ENCODE peak calls at places on chromosomes 1 and 21, in seven cellular contexts. Y, L, E, C, P, A and H are unnamed samples.

GRCh38 chr1:111222308-111223125 is 5.0 kb upstream of the CHI3L2 start:
- DNase-seq in Y (peak; percentile 46), L (peak; percentile 91), E (peak; percentile 85), C (peak; percentile 70), P (peak; percentile 88), A (peak; percentile 81), H (peak; percentile 62)

GRCh38 chr1:17007121-17007520 is 4.6 kb downstream of the ATP13A2 start:
- DNase-seq in Y (no peak), L (no peak), E (peak; percentile 12), C (no peak), P (no peak), A (no peak), H (no peak)

GRCh38 chr1:50471967-50472366 is 48.7 kb upstream of the DMRTA2 start:
- DNase-seq in Y (no peak), L (no peak), E (no peak), C (no peak), P (no peak), A (no peak), H (no peak)

GRCh38 chr1:21898326-21899155 is 38.6 kb downstream of the HSPG2 start:
- DNase-seq in Y (no peak), L (no peak), E (no peak), C (no peak), P (no peak), A (no peak), H (peak; percentile 26)

GRCh38 chr1:11156441-11156840 is 32.7 kb upstream of the ANGPTL7 start:
- DNase-seq in Y (no peak), L (no peak), E (no peak), C (no peak), P (no peak), A (no peak), H (no peak)

GRCh38 chr21:44760376-44760775 is 41.2 kb downstream of the UBE2G2 start:
- DNase-seq in Y (no peak), L (no peak), E (no peak), C (no peak), P (no peak), A (no peak), H (no peak)

GRCh38 chr21:41570791-41571355 is 62.9 kb upstream of the TMPRSS2 start:
- DNase-seq in Y (no peak), L (no peak), E (no peak), C (no peak), P (no peak), A (peak; percentile 62), H (no peak)

GRCh38 chr21:14229399-14229798 is 13.4 kb downstream of the RBM11 start:
- DNase-seq in Y (no peak), L (no peak), E (no peak), C (no peak), P (no peak), A (no peak), H (no peak)

GRCh38 chr21:41783476-41784150 is 16.8 kb upstream of the RIPK4 start:
- DNase-seq in Y (no peak), L (peak; percentile 38), E (no peak), C (peak; percentile 79), P (peak; percentile 96), A (no peak), H (no peak)

GRCh38 chr1:5953386-5953785 is 38.8 kb downstream of the NPHP4 start:
- DNase-seq in Y (no peak), L (no peak), E (no peak), C (no peak), P (no peak), A (no peak), H (no peak)

GRCh38 chr1:5951846-5952410 is 40.3 kb downstream of the NPHP4 start:
- DNase-seq in Y (no peak), L (no peak), E (no peak), C (no peak), P (no peak), A (no peak), H (no peak)

GRCh38 chr1:5955479-5955977 is 36.7 kb downstream of the NPHP4 start:
- DNase-seq in Y (no peak), L (no peak), E (no peak), C (no peak), P (no peak), A (no peak), H (peak; percentile 100)

GRCh38 chr1:5956022-5956830 is 36.0 kb downstream of the NPHP4 start:
- DNase-seq in Y (no peak), L (no peak), E (no peak), C (no peak), P (no peak), A (no peak), H (no peak)

DNA sequence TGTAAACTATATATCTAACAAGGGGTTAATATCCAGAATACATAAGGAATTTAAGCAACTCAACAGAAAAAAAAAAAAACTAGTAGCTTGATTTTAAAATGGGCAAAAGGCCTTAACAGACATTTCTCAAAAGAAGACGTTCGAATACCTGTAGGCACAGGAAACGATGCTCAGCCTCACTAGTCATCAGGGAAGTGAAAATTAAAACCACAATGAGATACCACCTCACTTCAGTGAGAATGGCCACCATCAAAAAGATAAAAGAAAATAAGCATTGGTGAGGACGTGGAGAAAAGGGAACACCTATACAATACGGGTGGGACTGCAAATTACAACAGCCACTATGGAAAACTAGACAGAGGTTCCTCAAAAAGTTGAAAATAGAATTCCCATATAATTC is 37.3 kb downstream of the NPHP4 start:
- DNase-seq in Y (no peak), L (no peak), E (no peak), C (no peak), P (no peak), A (peak; percentile 3), H (no peak)
- TF ChIP-seq JUND in Y (no peak), L (no peak), E (no peak), C (no peak), P (no peak), A (no peak), H (no peak)

DNA sequence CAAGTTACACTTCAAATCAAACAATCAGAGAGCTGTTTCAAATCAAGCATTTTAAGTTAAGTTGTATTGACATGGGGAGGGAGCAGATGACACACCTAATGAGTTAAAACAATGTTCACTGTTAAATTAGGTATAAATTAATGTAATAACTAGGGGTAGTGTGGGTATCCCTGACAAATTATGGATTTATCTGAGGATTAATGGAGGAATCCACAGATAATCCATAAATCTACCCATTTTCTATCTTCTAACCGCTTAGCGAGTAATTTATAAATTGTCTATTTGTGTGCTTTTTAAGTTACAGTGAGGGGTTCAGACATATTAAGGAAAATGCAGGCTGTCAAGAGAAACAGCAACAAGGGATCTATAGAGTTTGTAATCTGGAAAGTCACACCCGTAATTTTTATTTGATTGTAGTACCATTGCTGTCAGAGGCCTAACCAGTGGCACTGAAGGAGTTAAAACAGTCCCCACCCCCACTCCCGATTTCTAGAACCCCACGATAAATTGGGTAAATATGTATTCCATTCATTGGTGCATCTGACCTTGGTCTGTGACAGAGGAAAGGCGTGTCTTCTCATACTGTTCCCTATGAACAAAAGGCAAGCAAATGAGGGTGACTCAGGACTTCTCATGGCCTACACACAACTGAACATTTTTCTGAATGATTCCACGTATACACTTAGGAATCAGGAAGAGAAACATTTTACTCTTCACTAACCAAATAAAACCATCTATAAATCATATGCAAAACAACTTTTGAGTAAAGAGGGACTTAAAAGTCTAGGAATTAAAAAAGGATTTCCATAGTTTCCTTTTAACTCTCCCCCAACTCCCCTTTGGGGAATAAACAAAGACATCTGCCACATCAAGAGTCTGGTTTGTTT is 7.4 kb downstream of the IRF2BP2 start:
- DNase-seq in Y (no peak), L (peak; percentile 84), E (no peak), C (peak; percentile 88), P (peak; percentile 86), A (no peak), H (peak; percentile 95)
- TF ChIP-seq JUND in Y (no peak), L (peak; percentile 76), E (peak; percentile 62), C (no peak), P (no peak), A (no peak), H (peak; percentile 31)

GRCh38 chr21:46081022-46081861 is 16.7 kb upstream of the COL6A2 start:
- DNase-seq in Y (no peak), L (peak; percentile 5), E (no peak), C (no peak), P (no peak), A (no peak), H (no peak)

GRCh38 chr21:46078984-46079356 is 18.9 kb upstream of the COL6A2 start:
- DNase-seq in Y (no peak), L (peak; percentile 8), E (no peak), C (no peak), P (no peak), A (no peak), H (no peak)

GRCh38 chr21:46079357-46080170 is 18.3 kb upstream of the COL6A2 start:
- DNase-seq in Y (no peak), L (no peak), E (peak; percentile 92), C (no peak), P (no peak), A (no peak), H (no peak)

GRCh38 chr21:46081862-46082637 is 15.9 kb upstream of the COL6A2 start:
- DNase-seq in Y (no peak), L (no peak), E (no peak), C (no peak), P (no peak), A (no peak), H (no peak)

DNA sequence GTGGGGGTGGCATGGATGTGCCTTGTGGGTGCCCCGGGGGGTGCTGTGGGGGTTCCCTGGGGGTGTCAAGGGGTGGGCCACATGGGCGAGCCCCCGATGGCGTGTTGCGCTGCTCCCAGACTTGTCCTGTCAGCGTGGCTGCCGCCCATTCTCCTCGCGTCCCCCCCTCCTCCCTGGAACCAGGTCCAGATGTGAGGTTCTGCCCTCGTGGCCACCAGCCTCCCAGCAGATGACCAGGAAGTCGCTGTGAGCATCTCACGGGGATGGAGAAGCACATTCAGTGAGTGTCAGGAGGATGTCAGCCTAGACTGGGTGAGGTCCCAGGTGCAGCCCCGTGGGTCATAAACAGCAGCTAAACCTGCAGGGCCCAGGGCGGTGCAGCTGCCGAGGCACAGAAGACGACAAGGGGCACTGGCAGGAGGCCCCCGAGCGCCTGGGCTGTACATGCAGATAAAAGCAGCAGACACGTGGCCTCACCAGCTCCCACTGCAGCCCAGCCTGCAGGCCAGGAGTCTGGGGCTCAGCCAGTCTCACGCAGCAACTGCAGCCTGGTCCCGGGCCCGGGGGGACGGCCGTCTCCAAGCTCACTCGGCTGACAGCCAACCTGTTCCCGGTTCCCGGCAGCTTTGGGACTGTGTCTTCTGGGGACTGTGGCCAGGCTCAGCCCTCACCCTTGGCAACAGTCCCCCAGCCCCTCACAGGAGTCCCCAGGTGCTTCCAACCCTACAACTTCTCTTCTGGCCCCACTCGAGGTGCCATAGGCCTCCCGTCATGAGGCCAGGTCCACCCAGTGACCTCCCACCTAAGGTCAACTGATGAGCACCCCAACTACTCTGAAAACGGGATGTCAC is 17.5 kb upstream of the COL6A2 start:
- DNase-seq in Y (no peak), L (peak; percentile 14), E (peak; percentile 84), C (no peak), P (no peak), A (no peak), H (no peak)
- TF ChIP-seq JUND in Y (no peak), L (no peak), E (no peak), C (no peak), P (no peak), A (no peak), H (no peak)

GRCh38 chr1:226710501-226710900 is 28.6 kb downstream of the ITPKB start:
- DNase-seq in Y (no peak), L (no peak), E (no peak), C (no peak), P (no peak), A (no peak), H (no peak)
- TF ChIP-seq JUND in Y (no peak), L (no peak), E (no peak), C (no peak), P (no peak), A (no peak), H (no peak)